ENCODE peak calls at places on chromosomes 13 and 19, in eight cellular contexts. One of them, this sample, is unnamed.

GRCh38 chr13:64925284-64925683 is 2304.9 kb downstream of the PCDH9 start:
- DNase-seq in MM.1S: no peak
- DNase-seq in OCI-LY7: no peak
- DNase-seq in hepatocyte: peak
- DNase-seq in GM23338: peak
- DNase-seq in GM23248: peak
- DNase-seq in PC-3: peak
- DNase-seq in neural progenitor cell: peak
- DNase-seq in this sample: no peak

GRCh38 chr19:32653626-32653968 is 21.4 kb downstream of the ANKRD27 start:
- DNase-seq in MM.1S: no peak
- DNase-seq in OCI-LY7: no peak
- DNase-seq in PC-3: no peak
- DNase-seq in hepatocyte: no peak
- DNase-seq in neural progenitor cell: no peak
- DNase-seq in GM23248: no peak
- DNase-seq in GM23338: no peak
- DNase-seq in this sample: no peak

GRCh38 chr13:110309661-110310524 is 2.8 kb downstream of the COL4A2 start:
- DNase-seq in PC-3: no peak
- DNase-seq in OCI-LY7: no peak
- DNase-seq in MM.1S: no peak
- DNase-seq in hepatocyte: no peak
- DNase-seq in neural progenitor cell: peak
- DNase-seq in GM23338: no peak
- DNase-seq in GM23248: no peak
- DNase-seq in this sample: no peak

GRCh38 chr19:41957838-41958366 is 1.2 kb downstream of the RABAC1 start:
- DNase-seq in PC-3: peak
- DNase-seq in neural progenitor cell: peak
- DNase-seq in MM.1S: peak
- DNase-seq in hepatocyte: peak
- DNase-seq in OCI-LY7: peak
- DNase-seq in GM23338: peak
- DNase-seq in GM23248: peak
- DNase-seq in this sample: peak

GRCh38 chr19:31985001-31985605 is 360.3 kb upstream of the ZNF507 start:
- DNase-seq in hepatocyte: no peak
- DNase-seq in PC-3: no peak
- DNase-seq in OCI-LY7: no peak
- DNase-seq in GM23338: no peak
- DNase-seq in GM23248: no peak
- DNase-seq in neural progenitor cell: no peak
- DNase-seq in MM.1S: no peak
- DNase-seq in this sample: no peak

GRCh38 chr19:29934257-29934656 is 7.8 kb upstream of the URI1 start:
- DNase-seq in GM23248: no peak
- DNase-seq in hepatocyte: no peak
- DNase-seq in GM23338: no peak
- DNase-seq in OCI-LY7: no peak
- DNase-seq in neural progenitor cell: no peak
- DNase-seq in PC-3: no peak
- DNase-seq in MM.1S: no peak
- DNase-seq in this sample: no peak

GRCh38 chr19:57653689-57654088 is 15.0 kb upstream of the ZSCAN4 start:
- DNase-seq in neural progenitor cell: no peak
- DNase-seq in GM23248: no peak
- DNase-seq in PC-3: no peak
- DNase-seq in OCI-LY7: no peak
- DNase-seq in hepatocyte: no peak
- DNase-seq in MM.1S: no peak
- DNase-seq in GM23338: no peak
- DNase-seq in this sample: no peak

GRCh38 chr13:75802161-75802560 is 166.0 kb downstream of the LMO7 start:
- DNase-seq in GM23338: no peak
- DNase-seq in hepatocyte: no peak
- DNase-seq in PC-3: no peak
- DNase-seq in MM.1S: no peak
- DNase-seq in neural progenitor cell: no peak
- DNase-seq in OCI-LY7: no peak
- DNase-seq in GM23248: no peak
- DNase-seq in this sample: no peak

GRCh38 chr13:29969286-29969685 is 118.9 kb upstream of the UBL3 start:
- DNase-seq in OCI-LY7: no peak
- DNase-seq in GM23338: no peak
- DNase-seq in MM.1S: no peak
- DNase-seq in GM23248: peak
- DNase-seq in hepatocyte: no peak
- DNase-seq in PC-3: peak
- DNase-seq in neural progenitor cell: no peak
- DNase-seq in this sample: no peak

GRCh38 chr13:39820606-39821005 is 165.1 kb downstream of the COG6 start:
- DNase-seq in PC-3: no peak
- DNase-seq in neural progenitor cell: peak
- DNase-seq in GM23338: peak
- DNase-seq in MM.1S: no peak
- DNase-seq in hepatocyte: no peak
- DNase-seq in OCI-LY7: no peak
- DNase-seq in GM23248: no peak
- DNase-seq in this sample: no peak

GRCh38 chr19:13208131-13208963 is 58.1 kb downstream of the IER2 start:
- DNase-seq in MM.1S: peak
- DNase-seq in hepatocyte: no peak
- DNase-seq in OCI-LY7: peak
- DNase-seq in GM23248: peak
- DNase-seq in PC-3: no peak
- DNase-seq in neural progenitor cell: peak
- DNase-seq in GM23338: no peak
- DNase-seq in this sample: no peak

GRCh38 chr13:104006625-104007061 is 940.4 kb upstream of the SLC10A2 start:
- DNase-seq in MM.1S: no peak
- DNase-seq in PC-3: peak
- DNase-seq in GM23338: no peak
- DNase-seq in neural progenitor cell: no peak
- DNase-seq in OCI-LY7: no peak
- DNase-seq in GM23248: no peak
- DNase-seq in hepatocyte: no peak
- DNase-seq in this sample: no peak

GRCh38 chr19:4228765-4229178 is 551 bp upstream of the EBI3 start:
- DNase-seq in GM23248: no peak
- DNase-seq in MM.1S: no peak
- DNase-seq in GM23338: no peak
- DNase-seq in neural progenitor cell: no peak
- DNase-seq in hepatocyte: no peak
- DNase-seq in OCI-LY7: no peak
- DNase-seq in PC-3: no peak
- DNase-seq in this sample: no peak

GRCh38 chr13:42580644-42581043 is 6.7 kb downstream of the TNFSF11 start:
- DNase-seq in GM23338: no peak
- DNase-seq in hepatocyte: no peak
- DNase-seq in OCI-LY7: no peak
- DNase-seq in MM.1S: no peak
- DNase-seq in neural progenitor cell: no peak
- DNase-seq in GM23248: no peak
- DNase-seq in PC-3: peak
- DNase-seq in this sample: no peak

GRCh38 chr13:63367522-63368198 is 1952.0 kb upstream of the PCDH20 start:
- DNase-seq in GM23338: no peak
- DNase-seq in MM.1S: no peak
- DNase-seq in OCI-LY7: no peak
- DNase-seq in hepatocyte: no peak
- DNase-seq in neural progenitor cell: no peak
- DNase-seq in GM23248: no peak
- DNase-seq in PC-3: no peak
- DNase-seq in this sample: no peak

GRCh38 chr19:8147579-8147978 is 1.8 kb downstream of the FBN3 start:
- DNase-seq in GM23248: no peak
- DNase-seq in hepatocyte: no peak
- DNase-seq in PC-3: no peak
- DNase-seq in MM.1S: no peak
- DNase-seq in GM23338: no peak
- DNase-seq in OCI-LY7: no peak
- DNase-seq in neural progenitor cell: no peak
- DNase-seq in this sample: no peak

GRCh38 chr19:18262917-18263316 is 11.3 kb downstream of the IQCN start:
- DNase-seq in MM.1S: no peak
- DNase-seq in PC-3: no peak
- DNase-seq in hepatocyte: no peak
- DNase-seq in GM23248: no peak
- DNase-seq in neural progenitor cell: no peak
- DNase-seq in OCI-LY7: no peak
- DNase-seq in GM23338: no peak
- DNase-seq in this sample: no peak

DNA sequence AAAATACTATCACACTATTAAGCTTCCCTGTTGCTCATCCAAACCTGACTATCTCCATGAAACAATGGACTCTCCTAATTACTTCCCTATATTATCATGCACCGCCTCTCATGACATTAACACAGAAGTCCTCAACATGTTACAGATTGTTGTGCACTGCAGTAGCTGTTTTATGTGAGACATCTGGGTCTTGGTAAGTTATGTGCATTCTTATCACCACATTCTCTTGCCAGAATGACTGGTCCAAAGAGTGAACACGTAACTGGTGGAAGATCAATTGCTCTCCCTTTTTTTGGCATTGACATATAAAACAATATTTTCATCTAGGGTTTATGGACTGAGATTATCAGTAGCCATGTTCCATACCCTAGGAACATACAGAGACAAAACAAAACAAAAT is 59.4 kb downstream of the POSTN start:
- DNase-seq in neural progenitor cell: no peak
- DNase-seq in OCI-LY7: no peak
- DNase-seq in MM.1S: no peak
- DNase-seq in GM23248: peak
- DNase-seq in GM23338: no peak
- DNase-seq in hepatocyte: no peak
- DNase-seq in PC-3: no peak
- DNase-seq in this sample: no peak
- TF ChIP-seq EZH2phosphoT487 in neural progenitor cell: no peak
- TF ChIP-seq EZH2phosphoT487 in OCI-LY7: no peak
- TF ChIP-seq EZH2phosphoT487 in MM.1S: no peak
- TF ChIP-seq EZH2phosphoT487 in GM23248: no peak
- TF ChIP-seq EZH2phosphoT487 in GM23338: no peak
- TF ChIP-seq EZH2phosphoT487 in hepatocyte: no peak
- TF ChIP-seq EZH2phosphoT487 in PC-3: no peak
- TF ChIP-seq EZH2phosphoT487 in this sample: no peak

DNA sequence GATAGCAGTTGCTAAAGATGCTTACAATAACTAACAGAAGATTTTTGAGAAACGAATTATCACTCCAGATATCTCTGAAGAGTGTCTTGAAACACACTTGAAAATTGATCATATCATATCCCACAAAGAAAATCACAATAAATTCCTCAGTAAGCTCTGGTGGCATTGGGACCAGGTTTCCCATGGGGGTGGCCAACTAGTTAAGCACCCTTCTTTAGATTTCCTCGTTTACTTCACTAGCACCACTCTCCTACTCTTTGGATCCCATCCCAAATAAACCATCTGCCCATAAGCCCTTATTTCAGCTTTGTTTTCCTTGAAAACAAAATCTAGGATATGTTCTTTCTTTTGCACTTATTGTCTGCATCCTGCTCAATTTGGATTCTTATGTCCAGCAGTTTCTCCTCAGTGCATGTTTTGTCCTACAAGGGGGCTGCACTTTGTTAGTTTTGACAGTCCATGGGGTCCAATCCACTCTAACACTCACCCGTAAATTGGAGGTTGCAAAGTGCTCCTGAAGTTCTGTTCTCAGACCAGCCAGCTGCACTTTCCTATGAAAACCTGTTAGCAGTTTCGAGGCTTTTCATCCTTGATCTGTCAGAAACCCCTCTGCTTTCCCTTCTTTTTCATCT is 40.3 kb upstream of the FAM124A start:
- DNase-seq in MM.1S: no peak
- DNase-seq in PC-3: no peak
- DNase-seq in OCI-LY7: no peak
- DNase-seq in GM23338: peak
- DNase-seq in hepatocyte: no peak
- DNase-seq in GM23248: no peak
- DNase-seq in neural progenitor cell: no peak
- DNase-seq in this sample: no peak
- TF ChIP-seq EZH2phosphoT487 in MM.1S: no peak
- TF ChIP-seq EZH2phosphoT487 in PC-3: no peak
- TF ChIP-seq EZH2phosphoT487 in OCI-LY7: no peak
- TF ChIP-seq EZH2phosphoT487 in GM23338: no peak
- TF ChIP-seq EZH2phosphoT487 in hepatocyte: no peak
- TF ChIP-seq EZH2phosphoT487 in GM23248: no peak
- TF ChIP-seq EZH2phosphoT487 in neural progenitor cell: no peak
- TF ChIP-seq EZH2phosphoT487 in this sample: peak

GRCh38 chr13:31545616-31546015 is 193.7 kb upstream of the RXFP2 start:
- DNase-seq in neural progenitor cell: no peak
- DNase-seq in MM.1S: no peak
- DNase-seq in GM23338: no peak
- DNase-seq in PC-3: no peak
- DNase-seq in GM23248: peak
- DNase-seq in OCI-LY7: no peak
- DNase-seq in hepatocyte: no peak
- DNase-seq in this sample: no peak
- TF ChIP-seq EZH2phosphoT487 in neural progenitor cell: no peak
- TF ChIP-seq EZH2phosphoT487 in MM.1S: no peak
- TF ChIP-seq EZH2phosphoT487 in GM23338: no peak
- TF ChIP-seq EZH2phosphoT487 in PC-3: no peak
- TF ChIP-seq EZH2phosphoT487 in GM23248: no peak
- TF ChIP-seq EZH2phosphoT487 in OCI-LY7: no peak
- TF ChIP-seq EZH2phosphoT487 in hepatocyte: no peak
- TF ChIP-seq EZH2phosphoT487 in this sample: no peak

DNA sequence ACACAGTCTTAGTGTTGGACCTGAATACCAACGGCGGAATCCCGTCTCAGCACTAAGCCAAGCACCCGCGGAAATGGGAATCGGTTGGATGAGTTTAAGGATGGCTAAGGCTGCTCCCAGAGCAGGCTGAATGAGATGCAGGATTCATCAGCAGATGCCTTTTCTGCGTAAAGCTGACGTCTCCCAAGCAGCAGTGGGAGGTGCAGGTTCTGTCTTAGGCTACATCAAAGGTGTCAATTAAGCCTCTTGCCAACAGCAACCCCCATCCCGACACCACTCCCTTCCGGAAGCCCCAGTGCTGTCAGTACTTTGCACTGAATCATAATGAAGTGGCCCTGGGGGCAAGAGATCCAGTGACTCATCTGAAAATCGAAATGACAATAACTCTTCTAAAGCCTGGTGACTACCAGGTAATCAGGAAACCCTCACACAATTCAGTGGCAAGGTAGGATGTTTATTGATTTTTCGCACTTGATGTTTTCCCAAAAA is 275.6 kb downstream of the DCLK1 start:
- DNase-seq in neural progenitor cell: peak
- DNase-seq in MM.1S: no peak
- DNase-seq in GM23338: peak
- DNase-seq in OCI-LY7: no peak
- DNase-seq in GM23248: peak
- DNase-seq in hepatocyte: no peak
- DNase-seq in PC-3: peak
- DNase-seq in this sample: peak
- TF ChIP-seq EZH2phosphoT487 in neural progenitor cell: no peak
- TF ChIP-seq EZH2phosphoT487 in MM.1S: no peak
- TF ChIP-seq EZH2phosphoT487 in GM23338: no peak
- TF ChIP-seq EZH2phosphoT487 in OCI-LY7: no peak
- TF ChIP-seq EZH2phosphoT487 in GM23248: no peak
- TF ChIP-seq EZH2phosphoT487 in hepatocyte: no peak
- TF ChIP-seq EZH2phosphoT487 in PC-3: no peak
- TF ChIP-seq EZH2phosphoT487 in this sample: no peak

GRCh38 chr19:47430041-47430802 is 10.9 kb upstream of the MEIS3 start:
- DNase-seq in OCI-LY7: no peak
- DNase-seq in hepatocyte: peak
- DNase-seq in MM.1S: no peak
- DNase-seq in GM23248: peak
- DNase-seq in neural progenitor cell: peak
- DNase-seq in GM23338: peak
- DNase-seq in PC-3: no peak
- DNase-seq in this sample: no peak
- TF ChIP-seq EZH2phosphoT487 in OCI-LY7: no peak
- TF ChIP-seq EZH2phosphoT487 in hepatocyte: no peak
- TF ChIP-seq EZH2phosphoT487 in MM.1S: no peak
- TF ChIP-seq EZH2phosphoT487 in GM23248: no peak
- TF ChIP-seq EZH2phosphoT487 in neural progenitor cell: peak
- TF ChIP-seq EZH2phosphoT487 in GM23338: no peak
- TF ChIP-seq EZH2phosphoT487 in PC-3: no peak
- TF ChIP-seq EZH2phosphoT487 in this sample: no peak

This sample was measured in HCT116.